ENCODE peak calls at places on chromosomes 3 and 15, in seven cellular contexts. P, G, D, R, H, Q and L are unnamed samples.

GRCh38 chr3:57165637-57166036 is 484 bp upstream of the IL17RD start:
- DNase-seq in D (no peak), Q (no peak), G (no peak), H (no peak), R (no peak), P (no peak), L (no peak)

GRCh38 chr15:69610264-69610663 is 157.6 kb downstream of the RPLP1 start:
- DNase-seq in G (no peak), P (no peak), D (no peak), R (no peak), H (no peak), Q (no peak), L (no peak)

GRCh38 chr3:100158877-100159563 is 44.7 kb upstream of the FILIP1L start:
- DNase-seq in G (no peak), H (no peak), P (peak; percentile 34), Q (no peak), D (no peak), R (no peak), L (no peak)

GRCh38 chr3:56980798-56981390 is 79.6 kb upstream of the SPATA12 start:
- DNase-seq in R (no peak), Q (no peak), H (no peak), D (peak; percentile 65), P (peak; percentile 97), G (peak; percentile 80), L (peak; percentile 53)

GRCh38 chr15:91871797-91872196 is 18.3 kb downstream of the SLCO3A1 start:
- DNase-seq in G (no peak), Q (no peak), P (no peak), D (no peak), R (no peak), H (no peak), L (no peak)

GRCh38 chr15:28885630-28886430 is at the start of gene APBA2:
- DNase-seq in D (peak; percentile 52), H (no peak), P (peak; percentile 49), Q (no peak), R (peak; percentile 83), G (peak; percentile 39), L (no peak)

GRCh38 chr15:47473857-47474256 is 243.4 kb upstream of the SEMA6D start:
- DNase-seq in G (no peak), H (no peak), R (no peak), Q (no peak), D (no peak), P (no peak), L (no peak)

GRCh38 chr15:59539799-59540198 is 71.8 kb upstream of the GCNT3 start:
- DNase-seq in P (no peak), Q (no peak), D (no peak), R (no peak), H (no peak), G (no peak), L (peak; percentile 24)

GRCh38 chr15:27358751-27359434 is 387.9 kb downstream of the GABRG3 start:
- DNase-seq in G (peak; percentile 40), Q (no peak), P (no peak), H (peak; percentile 8), R (no peak), D (peak; percentile 17), L (peak; percentile 41)

GRCh38 chr3:155070932-155071387 is 9.2 kb upstream of the MME start:
- DNase-seq in H (no peak), R (no peak), G (peak; percentile 81), D (no peak), Q (no peak), P (peak; percentile 96), L (no peak)

GRCh38 chr3:27632431-27633223 is 89.5 kb downstream of the EOMES start:
- DNase-seq in P (peak; percentile 64), R (peak; percentile 89), Q (peak; percentile 50), G (peak; percentile 61), D (peak; percentile 53), H (peak; percentile 45), L (peak; percentile 19)

GRCh38 chr15:85685366-85685765 is 109.4 kb downstream of the KLHL25 start:
- DNase-seq in G (no peak), D (no peak), Q (no peak), P (no peak), R (no peak), H (no peak), L (no peak)

GRCh38 chr3:38165722-38166387 is 518 bp downstream of the OXSR1 start:
- DNase-seq in G (peak; percentile 64), R (no peak), H (peak; percentile 35), D (no peak), P (no peak), Q (peak; percentile 67), L (peak; percentile 48)

GRCh38 chr15:52114656-52115055 is 2.1 kb upstream of the BCL2L10 start:
- DNase-seq in Q (no peak), G (no peak), P (no peak), R (no peak), D (no peak), H (no peak), L (no peak)

GRCh38 chr3:134149286-134149685 is 101.4 kb downstream of the RYK start:
- DNase-seq in D (no peak), P (peak; percentile 48), Q (no peak), H (no peak), R (no peak), G (peak; percentile 18), L (no peak)

GRCh38 chr3:52670621-52671521 is 14.8 kb downstream of the PBRM1 start:
- DNase-seq in Q (no peak), P (peak; percentile 100), R (no peak), G (peak; percentile 87), D (peak; percentile 40), H (no peak), L (peak; percentile 60)

GRCh38 chr3:129940086-129940485 is 34.4 kb upstream of the TRH start:
- DNase-seq in R (no peak), G (no peak), P (peak; percentile 7), D (no peak), H (no peak), Q (no peak), L (no peak)

GRCh38 chr3:123267821-123268220 is 66.1 kb downstream of the SEC22A start:
- DNase-seq in H (no peak), Q (no peak), R (no peak), G (no peak), P (no peak), D (no peak), L (no peak)